ENCODE peak calls at places on chromosomes 2 and 18, in five cellular contexts. One of them, this sample, is unnamed.

GRCh38 chr2:110679337-110679707 is 1.5 kb upstream of the BUB1 start:
- DNase-seq in fibroblast of pulmonary artery: peak; percentile 18
- DNase-seq in adrenal gland: peak; percentile 18
- DNase-seq in fibroblast of mammary gland: no peak
- DNase-seq in Peyer's patch: no peak
- DNase-seq in this sample: no peak

GRCh38 chr18:52326001-52326400 is 14.0 kb upstream of the DCC start:
- DNase-seq in Peyer's patch: no peak
- DNase-seq in fibroblast of mammary gland: peak; percentile 56
- DNase-seq in adrenal gland: no peak
- DNase-seq in fibroblast of pulmonary artery: peak; percentile 28
- DNase-seq in this sample: no peak

GRCh38 chr18:495017-495416 is 5.5 kb downstream of the COLEC12 start:
- DNase-seq in adrenal gland: no peak
- DNase-seq in fibroblast of pulmonary artery: no peak
- DNase-seq in fibroblast of mammary gland: peak; percentile 67
- DNase-seq in Peyer's patch: no peak
- DNase-seq in this sample: no peak

GRCh38 chr2:100643906-100644501 is 81.2 kb downstream of the PDCL3 start:
- DNase-seq in fibroblast of pulmonary artery: no peak
- DNase-seq in fibroblast of mammary gland: no peak
- DNase-seq in Peyer's patch: no peak
- DNase-seq in adrenal gland: no peak
- DNase-seq in this sample: no peak

GRCh38 chr2:217919781-217920351 is 82.9 kb downstream of the TNS1 start:
- DNase-seq in adrenal gland: peak; percentile 80
- DNase-seq in Peyer's patch: no peak
- DNase-seq in fibroblast of pulmonary artery: peak; percentile 89
- DNase-seq in fibroblast of mammary gland: peak; percentile 54
- DNase-seq in this sample: no peak

GRCh38 chr2:73202156-73203054 is at the start of gene NOTO:
- DNase-seq in Peyer's patch: no peak
- DNase-seq in fibroblast of pulmonary artery: peak; percentile 10
- DNase-seq in fibroblast of mammary gland: peak; percentile 21
- DNase-seq in adrenal gland: peak; percentile 35
- DNase-seq in this sample: no peak

GRCh38 chr2:97704989-97705388 is 8.4 kb upstream of the ZAP70 start:
- DNase-seq in fibroblast of pulmonary artery: no peak
- DNase-seq in adrenal gland: no peak
- DNase-seq in Peyer's patch: no peak
- DNase-seq in fibroblast of mammary gland: no peak
- DNase-seq in this sample: no peak

GRCh38 chr2:23434721-23435121 is 49.7 kb downstream of the KLHL29 start:
- DNase-seq in adrenal gland: peak; percentile 2
- DNase-seq in fibroblast of mammary gland: no peak
- DNase-seq in fibroblast of pulmonary artery: no peak
- DNase-seq in Peyer's patch: peak; percentile 44
- DNase-seq in this sample: no peak

GRCh38 chr2:213202006-213202405 is 50.6 kb upstream of the IKZF2 start:
- DNase-seq in fibroblast of pulmonary artery: peak; percentile 23
- DNase-seq in adrenal gland: peak; percentile 8
- DNase-seq in Peyer's patch: no peak
- DNase-seq in fibroblast of mammary gland: peak; percentile 15
- DNase-seq in this sample: no peak

GRCh38 chr2:227724394-227725039 is at the start of gene SCYGR6:
- DNase-seq in fibroblast of pulmonary artery: no peak
- DNase-seq in adrenal gland: no peak
- DNase-seq in fibroblast of mammary gland: no peak
- DNase-seq in Peyer's patch: no peak
- DNase-seq in this sample: no peak

GRCh38 chr2:218002792-218003191 is at the start of gene TNS1:
- DNase-seq in fibroblast of mammary gland: peak; percentile 76
- DNase-seq in fibroblast of pulmonary artery: peak; percentile 59
- DNase-seq in adrenal gland: peak; percentile 88
- DNase-seq in Peyer's patch: no peak
- DNase-seq in this sample: no peak

GRCh38 chr2:18836436-18836835 is 247.1 kb upstream of the NT5C1B start:
- DNase-seq in adrenal gland: no peak
- DNase-seq in fibroblast of pulmonary artery: no peak
- DNase-seq in fibroblast of mammary gland: no peak
- DNase-seq in Peyer's patch: no peak
- DNase-seq in this sample: no peak

GRCh38 chr2:158497486-158497885 is 40.7 kb downstream of the PKP4 start:
- DNase-seq in adrenal gland: no peak
- DNase-seq in fibroblast of pulmonary artery: peak; percentile 39
- DNase-seq in Peyer's patch: no peak
- DNase-seq in fibroblast of mammary gland: peak; percentile 50
- DNase-seq in this sample: no peak

GRCh38 chr2:222982010-222982908 is 69.7 kb upstream of the KCNE4 start:
- DNase-seq in fibroblast of mammary gland: peak; percentile 88
- DNase-seq in Peyer's patch: no peak
- DNase-seq in adrenal gland: peak; percentile 51
- DNase-seq in fibroblast of pulmonary artery: peak; percentile 86
- DNase-seq in this sample: peak; percentile 60
- TF ChIP-seq CTCF in fibroblast of mammary gland: peak; percentile 83
- TF ChIP-seq CTCF in Peyer's patch: no peak
- TF ChIP-seq CTCF in adrenal gland: no peak
- TF ChIP-seq CTCF in fibroblast of pulmonary artery: peak; percentile 69
- TF ChIP-seq CTCF in this sample: no peak

GRCh38 chr18:32669549-32670165 is 103.2 kb downstream of the KLHL14 start:
- DNase-seq in fibroblast of mammary gland: no peak
- DNase-seq in Peyer's patch: no peak
- DNase-seq in fibroblast of pulmonary artery: no peak
- DNase-seq in adrenal gland: no peak
- DNase-seq in this sample: no peak
- TF ChIP-seq CTCF in fibroblast of mammary gland: peak; percentile 15
- TF ChIP-seq CTCF in Peyer's patch: no peak
- TF ChIP-seq CTCF in fibroblast of pulmonary artery: no peak
- TF ChIP-seq CTCF in adrenal gland: no peak
- TF ChIP-seq CTCF in this sample: no peak

DNA sequence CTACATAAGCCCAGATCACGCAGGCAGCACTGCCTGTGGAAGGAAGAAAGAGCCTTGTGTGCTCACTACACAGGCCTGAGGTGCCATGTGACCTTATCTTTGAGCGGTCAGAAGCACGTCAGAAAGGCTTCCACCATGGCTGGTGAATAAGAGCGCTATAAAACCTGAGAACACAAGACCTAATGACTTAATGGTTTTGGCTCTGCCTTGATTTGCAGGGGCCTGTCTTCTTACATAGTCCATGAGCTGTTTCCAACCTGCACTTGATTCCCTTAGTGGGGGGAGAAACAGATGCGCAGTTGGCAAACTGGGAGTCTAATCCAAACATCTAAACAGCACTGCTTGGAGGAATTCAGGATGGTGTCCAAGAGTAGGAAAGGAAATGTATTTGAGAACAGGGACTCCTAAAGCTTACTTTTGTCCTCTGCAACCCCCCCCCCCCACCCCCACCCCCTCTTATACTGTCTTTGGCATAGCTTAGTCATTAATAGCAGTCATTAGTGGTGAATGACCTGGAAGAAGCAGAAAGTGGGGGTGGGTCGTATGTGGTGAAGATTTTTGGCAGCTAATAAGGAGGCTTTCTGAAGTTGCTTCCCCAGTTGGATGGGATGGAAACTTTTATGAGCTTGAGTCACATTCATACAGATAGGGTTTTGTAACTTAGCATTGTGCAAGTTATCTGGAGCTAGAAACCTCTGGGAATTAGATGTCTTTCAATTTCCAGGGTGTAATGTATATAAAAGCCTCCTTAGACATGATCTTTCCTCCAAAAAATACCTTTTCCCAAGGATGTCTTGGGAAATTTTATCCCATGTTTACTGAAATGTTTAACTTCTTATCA is 454.1 kb downstream of the MEIS1 start:
- DNase-seq in fibroblast of pulmonary artery: peak; percentile 98
- DNase-seq in Peyer's patch: no peak
- DNase-seq in adrenal gland: peak; percentile 18
- DNase-seq in fibroblast of mammary gland: peak; percentile 100
- DNase-seq in this sample: no peak
- TF ChIP-seq CTCF in fibroblast of pulmonary artery: no peak
- TF ChIP-seq CTCF in Peyer's patch: no peak
- TF ChIP-seq CTCF in adrenal gland: no peak
- TF ChIP-seq CTCF in fibroblast of mammary gland: no peak
- TF ChIP-seq CTCF in this sample: no peak

GRCh38 chr18:55833543-55833942 is 245.6 kb upstream of the TCF4 start:
- DNase-seq in fibroblast of mammary gland: peak; percentile 99
- DNase-seq in adrenal gland: no peak
- DNase-seq in Peyer's patch: no peak
- DNase-seq in fibroblast of pulmonary artery: peak; percentile 95
- DNase-seq in this sample: no peak

DNA sequence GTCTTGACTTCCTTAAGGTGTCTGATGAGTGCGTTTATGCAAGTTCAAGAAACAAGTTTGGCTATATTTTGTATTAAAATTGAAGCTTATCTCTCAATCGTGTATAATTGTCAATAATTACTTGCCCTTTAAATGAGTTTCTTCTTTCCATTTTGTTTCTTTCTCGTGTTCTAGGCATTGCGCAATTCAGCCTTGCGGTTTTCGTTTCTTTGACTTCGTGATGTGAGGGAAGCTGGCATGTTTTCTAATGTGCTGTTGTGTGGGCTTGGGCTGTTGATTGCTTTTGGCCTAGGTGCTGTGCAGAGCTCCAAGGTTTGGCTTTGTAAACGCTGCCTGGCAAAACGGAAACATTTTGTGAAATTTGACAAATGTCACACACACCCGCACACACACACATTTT is 242.5 kb upstream of the TCF4 start:
- DNase-seq in fibroblast of mammary gland: peak; percentile 80
- DNase-seq in fibroblast of pulmonary artery: no peak
- DNase-seq in Peyer's patch: no peak
- DNase-seq in adrenal gland: no peak
- DNase-seq in this sample: no peak
- TF ChIP-seq CTCF in fibroblast of mammary gland: no peak
- TF ChIP-seq CTCF in fibroblast of pulmonary artery: no peak
- TF ChIP-seq CTCF in Peyer's patch: no peak
- TF ChIP-seq CTCF in adrenal gland: no peak
- TF ChIP-seq CTCF in this sample: no peak

GRCh38 chr2:122519806-122520205 is 764.4 kb downstream of the TSN start:
- DNase-seq in Peyer's patch: no peak
- DNase-seq in fibroblast of mammary gland: no peak
- DNase-seq in fibroblast of pulmonary artery: no peak
- DNase-seq in adrenal gland: no peak
- DNase-seq in this sample: no peak

GRCh38 chr2:122515731-122516130 is 760.3 kb downstream of the TSN start:
- DNase-seq in adrenal gland: no peak
- DNase-seq in fibroblast of pulmonary artery: no peak
- DNase-seq in fibroblast of mammary gland: no peak
- DNase-seq in Peyer's patch: no peak
- DNase-seq in this sample: no peak

GRCh38 chr2:122520212-122520611 is 764.8 kb downstream of the TSN start:
- DNase-seq in Peyer's patch: no peak
- DNase-seq in fibroblast of mammary gland: no peak
- DNase-seq in fibroblast of pulmonary artery: no peak
- DNase-seq in adrenal gland: no peak
- DNase-seq in this sample: no peak

GRCh38 chr2:122516775-122517174 is 761.3 kb downstream of the TSN start:
- DNase-seq in fibroblast of pulmonary artery: no peak
- DNase-seq in fibroblast of mammary gland: no peak
- DNase-seq in Peyer's patch: no peak
- DNase-seq in adrenal gland: no peak
- DNase-seq in this sample: no peak

GRCh38 chr2:122519366-122519765 is 763.9 kb downstream of the TSN start:
- DNase-seq in fibroblast of pulmonary artery: no peak
- DNase-seq in fibroblast of mammary gland: peak; percentile 14
- DNase-seq in adrenal gland: no peak
- DNase-seq in Peyer's patch: no peak
- DNase-seq in this sample: no peak
- TF ChIP-seq CTCF in fibroblast of pulmonary artery: peak; percentile 15
- TF ChIP-seq CTCF in fibroblast of mammary gland: peak; percentile 16
- TF ChIP-seq CTCF in adrenal gland: no peak
- TF ChIP-seq CTCF in Peyer's patch: no peak
- TF ChIP-seq CTCF in this sample: no peak

GRCh38 chr2:95291222-95291621 is 5.9 kb upstream of the KCNIP3 start:
- DNase-seq in fibroblast of mammary gland: no peak
- DNase-seq in adrenal gland: no peak
- DNase-seq in Peyer's patch: no peak
- DNase-seq in fibroblast of pulmonary artery: no peak
- DNase-seq in this sample: no peak

GRCh38 chr2:95292623-95293260 is 4.4 kb upstream of the KCNIP3 start:
- DNase-seq in fibroblast of pulmonary artery: no peak
- DNase-seq in adrenal gland: no peak
- DNase-seq in fibroblast of mammary gland: no peak
- DNase-seq in Peyer's patch: no peak
- DNase-seq in this sample: no peak

GRCh38 chr2:95287806-95288205 is 9.3 kb upstream of the KCNIP3 start:
- DNase-seq in adrenal gland: no peak
- DNase-seq in fibroblast of mammary gland: no peak
- DNase-seq in fibroblast of pulmonary artery: no peak
- DNase-seq in Peyer's patch: no peak
- DNase-seq in this sample: no peak

GRCh38 chr2:95287336-95287735 is 9.8 kb upstream of the KCNIP3 start:
- DNase-seq in fibroblast of mammary gland: no peak
- DNase-seq in Peyer's patch: no peak
- DNase-seq in adrenal gland: no peak
- DNase-seq in fibroblast of pulmonary artery: no peak
- DNase-seq in this sample: no peak

GRCh38 chr2:95289251-95289650 is 7.9 kb upstream of the KCNIP3 start:
- DNase-seq in Peyer's patch: no peak
- DNase-seq in fibroblast of pulmonary artery: no peak
- DNase-seq in fibroblast of mammary gland: no peak
- DNase-seq in adrenal gland: no peak
- DNase-seq in this sample: no peak
- TF ChIP-seq CTCF in Peyer's patch: no peak
- TF ChIP-seq CTCF in fibroblast of pulmonary artery: no peak
- TF ChIP-seq CTCF in fibroblast of mammary gland: no peak
- TF ChIP-seq CTCF in adrenal gland: no peak
- TF ChIP-seq CTCF in this sample: no peak

GRCh38 chr2:20201671-20202070 is 23.3 kb downstream of the SDC1 start:
- DNase-seq in adrenal gland: no peak
- DNase-seq in fibroblast of mammary gland: no peak
- DNase-seq in fibroblast of pulmonary artery: no peak
- DNase-seq in Peyer's patch: no peak
- DNase-seq in this sample: no peak
- TF ChIP-seq CTCF in adrenal gland: no peak
- TF ChIP-seq CTCF in fibroblast of mammary gland: no peak
- TF ChIP-seq CTCF in fibroblast of pulmonary artery: no peak
- TF ChIP-seq CTCF in Peyer's patch: no peak
- TF ChIP-seq CTCF in this sample: no peak

This sample was measured in lower leg skin.